ENCODE peak calls at places on chromosome 19, in four cellular contexts. L is breast epithelium, F is Peyer's patch, E is IMR-90. D is an unnamed sample.

GRCh38 chr19:39401549-39402416 is 4.9 kb upstream of the ZFP36 start:
- DNase-seq in L (peak; percentile 63), F (peak; percentile 97), E (peak; percentile 89), D (peak; percentile 41)

GRCh38 chr19:8609210-8610040 is 1.1 kb downstream of the ADAMTS10 start:
- DNase-seq in L (no peak), F (peak; percentile 57), E (peak; percentile 60), D (peak; percentile 68)

GRCh38 chr19:18725755-18726416 is 42.4 kb downstream of the CRTC1 start:
- DNase-seq in L (no peak), F (no peak), E (no peak), D (peak; percentile 66)

GRCh38 chr19:16889429-16889882 is 657 bp downstream of the F2RL3 start:
- DNase-seq in L (no peak), F (no peak), E (no peak), D (no peak)

GRCh38 chr19:11401808-11402543 is 17.1 kb downstream of the RGL3 start:
- DNase-seq in L (no peak), F (no peak), E (no peak), D (no peak)

GRCh38 chr19:42942187-42942789 is 5.3 kb upstream of the PSG7 start:
- DNase-seq in L (no peak), F (no peak), E (peak; percentile 20), D (no peak)

GRCh38 chr19:10981496-10981895 is 20.7 kb downstream of the SMARCA4 start:
- DNase-seq in L (no peak), F (no peak), E (peak; percentile 73), D (no peak)

GRCh38 chr19:38671654-38672053 is 24.2 kb downstream of the ACTN4 start:
- DNase-seq in L (no peak), F (no peak), E (no peak), D (no peak)

GRCh38 chr19:51743405-51743804 is 8.3 kb downstream of the FPR1 start:
- DNase-seq in L (no peak), F (no peak), E (no peak), D (no peak)

GRCh38 chr19:18612772-18613588 is at the start of gene TMEM59L:
- DNase-seq in L (no peak), F (peak; percentile 62), E (no peak), D (no peak)

GRCh38 chr19:7904074-7905020 is 670 bp downstream of the MAP2K7 start:
- DNase-seq in L (peak; percentile 58), F (peak; percentile 80), E (no peak), D (peak; percentile 82)

GRCh38 chr19:6414793-6415591 is 9.6 kb downstream of the KHSRP start:
- DNase-seq in L (no peak), F (no peak), E (no peak), D (no peak)
- TF ChIP-seq POLR2A in L (no peak), F (no peak), E (no peak), D (no peak)

DNA sequence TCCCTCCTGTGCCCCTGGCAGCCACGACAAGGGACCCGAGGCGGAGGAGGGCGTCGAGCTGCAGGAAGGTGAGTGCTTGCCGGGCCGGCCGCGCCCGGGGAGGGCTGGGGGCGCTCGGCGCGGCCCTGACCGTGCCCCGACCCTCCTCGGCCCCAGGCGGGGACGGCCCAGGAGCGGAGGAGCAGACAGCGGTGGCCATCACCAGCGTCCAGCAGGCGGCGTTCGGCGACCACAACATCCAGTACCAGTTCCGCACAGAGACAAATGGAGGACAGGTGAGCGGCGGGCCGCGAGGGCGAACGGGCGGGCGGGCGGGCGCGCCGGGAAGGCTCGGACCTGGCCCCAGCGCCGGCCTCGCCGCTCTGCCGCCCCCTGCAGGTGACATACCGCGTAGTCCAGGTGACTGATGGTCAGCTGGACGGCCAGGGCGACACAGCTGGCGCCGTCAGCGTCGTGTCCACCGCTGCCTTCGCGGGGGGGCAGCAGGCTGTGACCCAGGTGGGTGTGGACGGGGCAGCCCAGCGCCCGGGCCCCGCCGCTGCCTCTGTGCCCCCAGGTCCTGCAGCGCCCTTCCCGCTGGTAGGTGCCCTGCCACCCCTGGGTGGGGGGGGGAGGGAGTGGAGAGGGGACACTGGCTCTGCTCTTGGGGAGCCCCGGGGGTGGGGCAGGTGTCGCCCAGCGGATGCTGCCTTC is 809 bp downstream of the USF2 start:
- DNase-seq in L (peak; percentile 81), F (peak; percentile 95), E (peak; percentile 75), D (peak; percentile 91)
- TF ChIP-seq POLR2A in L (no peak), F (no peak), E (no peak), D (no peak)

GRCh38 chr19:49894879-49895565 is 1.7 kb downstream of the IL4I1 start:
- DNase-seq in L (no peak), F (no peak), E (no peak), D (no peak)
- TF ChIP-seq POLR2A in L (no peak), F (no peak), E (no peak), D (no peak)

GRCh38 chr19:33507021-33507956 is 14.3 kb downstream of the PEPD start:
- DNase-seq in L (no peak), F (no peak), E (no peak), D (no peak)
- TF ChIP-seq POLR2A in L (no peak), F (no peak), E (no peak), D (no peak)

GRCh38 chr19:40604647-40605200 is 3.6 kb downstream of the LTBP4 start:
- DNase-seq in L (no peak), F (peak; percentile 76), E (no peak), D (peak; percentile 49)

GRCh38 chr19:40603071-40603718 is 2.0 kb downstream of the LTBP4 start:
- DNase-seq in L (no peak), F (no peak), E (peak; percentile 59), D (no peak)

GRCh38 chr19:40601061-40601973 is at the start of gene LTBP4:
- DNase-seq in L (no peak), F (peak; percentile 72), E (no peak), D (peak; percentile 82)

GRCh38 chr19:40605201-40605971 is 4.2 kb downstream of the LTBP4 start:
- DNase-seq in L (peak; percentile 82), F (peak; percentile 96), E (peak; percentile 31), D (peak; percentile 85)

DNA sequence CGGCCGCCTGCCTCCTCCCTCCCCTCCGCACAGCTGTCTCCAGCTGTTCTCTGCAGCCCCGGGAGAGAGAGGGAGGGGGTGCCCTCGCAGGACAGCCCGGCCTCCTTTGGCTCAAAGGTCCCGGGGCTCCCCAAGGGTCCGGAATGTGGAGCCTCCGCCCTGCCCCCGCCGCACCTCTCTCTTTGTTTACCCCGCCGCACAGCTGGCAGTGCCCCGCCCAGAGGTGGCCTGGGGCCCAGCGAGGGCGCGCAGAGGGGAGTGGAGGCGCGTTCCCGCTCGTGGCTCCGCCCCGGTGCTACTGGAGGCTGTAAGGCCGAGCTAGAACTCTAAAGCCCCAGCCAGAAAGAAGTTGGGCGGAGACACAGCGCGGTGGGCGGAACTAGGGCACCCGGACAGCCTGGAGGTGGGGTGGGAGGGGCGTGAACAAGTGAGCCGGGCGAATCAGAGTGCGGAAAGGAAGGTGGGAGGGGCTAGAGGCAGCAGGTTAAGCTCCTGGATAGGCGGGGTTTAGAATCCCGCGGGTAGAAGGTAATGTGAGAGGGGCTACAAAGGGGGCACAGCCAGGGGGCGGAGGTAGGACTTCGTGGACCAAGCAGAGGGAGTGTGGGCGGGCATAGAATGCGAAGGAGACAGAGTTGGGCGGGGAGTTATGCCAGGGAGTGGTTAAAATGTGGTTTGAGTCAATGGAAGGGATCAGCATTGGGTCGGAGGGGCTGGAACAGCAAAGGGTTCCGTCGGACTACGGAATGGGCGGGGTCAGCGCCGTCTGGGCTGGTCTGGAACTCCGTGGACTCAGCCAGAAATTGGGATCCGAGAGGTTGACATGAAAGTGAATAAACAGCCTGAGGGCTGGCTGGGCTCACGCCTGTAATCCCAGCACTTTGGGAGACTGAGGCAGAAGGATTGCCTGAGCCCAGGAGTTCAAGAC is 2.8 kb downstream of the LTBP4 start:
- DNase-seq in L (peak; percentile 99), F (peak; percentile 100), E (peak; percentile 92), D (peak; percentile 99)
- TF ChIP-seq POLR2A in L (no peak), F (peak; percentile 63), E (no peak), D (no peak)

GRCh38 chr19:2627855-2628254 is 74.6 kb downstream of the GNG7 start:
- DNase-seq in L (no peak), F (no peak), E (peak; percentile 49), D (no peak)
- TF ChIP-seq POLR2A in L (no peak), F (no peak), E (no peak), D (no peak)

GRCh38 chr19:506404-507285 is 652 bp upstream of the TPGS1 start:
- DNase-seq in L (peak; percentile 100), F (peak; percentile 99), E (peak; percentile 84), D (no peak)
- TF ChIP-seq POLR2A in L (no peak), F (no peak), E (no peak), D (peak; percentile 41)

D was measured in ovary.